ENCODE peak calls at places on chromosomes 12 and 14, in four cellular contexts. V is H1, N is H9, F is GM23248. B is an unnamed sample.
A peak's percentile ranks its signal among the peaks of the same experiment; 100 is the strongest.

GRCh38 chr12:6295187-6295811 is 15.2 kb upstream of the PLEKHG6 start:
- DNase-seq in V (no peak), N (no peak), F (peak; percentile 93), B (peak; percentile 54)

GRCh38 chr12:25744334-25744733 is 191.3 kb upstream of the LMNTD1 start:
- DNase-seq in V (no peak), N (no peak), F (peak; percentile 37), B (no peak)

GRCh38 chr12:116466536-116466935 is 92.6 kb upstream of the MAP1LC3B2 start:
- DNase-seq in V (no peak), N (no peak), F (no peak), B (no peak)

GRCh38 chr14:92600318-92601053 is 86.9 kb downstream of the RIN3 start:
- DNase-seq in V (no peak), N (no peak), F (peak; percentile 89), B (no peak)

GRCh38 chr14:30786701-30787100 is 87.7 kb upstream of the COCH start:
- DNase-seq in V (no peak), N (no peak), F (no peak), B (no peak)

GRCh38 chr14:102655154-102655553 is 62.7 kb downstream of the RCOR1 start:
- DNase-seq in V (no peak), N (no peak), F (peak; percentile 53), B (no peak)

GRCh38 chr12:106030210-106031175 is 108.3 kb downstream of the NUAK1 start:
- DNase-seq in V (no peak), N (no peak), F (peak; percentile 89), B (no peak)

GRCh38 chr12:110563702-110564470 is 19.2 kb downstream of the PPTC7 start:
- DNase-seq in V (no peak), N (no peak), F (peak; percentile 64), B (no peak)

GRCh38 chr12:113230315-113231274 is 9.3 kb downstream of the TPCN1 start:
- DNase-seq in V (no peak), N (no peak), F (no peak), B (peak; percentile 82)

GRCh38 chr12:51323317-51323960 is 535 bp downstream of the BIN2 start:
- DNase-seq in V (no peak), N (no peak), F (no peak), B (no peak)

GRCh38 chr12:48869191-48869590 is 3.5 kb upstream of the RND1 start:
- DNase-seq in V (no peak), N (no peak), F (no peak), B (no peak)

GRCh38 chr12:53613821-53614220 is 12.4 kb downstream of the ATF7 start:
- DNase-seq in V (no peak), N (no peak), F (peak; percentile 70), B (no peak)

GRCh38 chr12:12734561-12735071 is 17.4 kb downstream of the CDKN1B start:
- DNase-seq in V (no peak), N (no peak), F (no peak), B (peak; percentile 47)

GRCh38 chr12:58283553-58283952 is 342.2 kb downstream of the ATP23 start:
- DNase-seq in V (no peak), N (no peak), F (no peak), B (no peak)

GRCh38 chr14:100440207-100440631 is 117.1 kb downstream of the SLC25A47 start:
- DNase-seq in V (peak; percentile 75), N (peak; percentile 75), F (peak; percentile 82), B (peak; percentile 86)

GRCh38 chr12:57523706-57524614 is 1.3 kb downstream of the MBD6 start:
- DNase-seq in V (no peak), N (no peak), F (no peak), B (no peak)

GRCh38 chr12:55818140-55818728 is 393 bp downstream of the ORMDL2 start:
- DNase-seq in V (no peak), N (no peak), F (peak; percentile 82), B (no peak)

GRCh38 chr12:12007001-12007712 is 63.6 kb upstream of the BCL2L14 start:
- DNase-seq in V (no peak), N (no peak), F (peak; percentile 58), B (no peak)

GRCh38 chr12:122917508-122918227 is 21.7 kb upstream of the VPS37B start:
- DNase-seq in V (no peak), N (no peak), F (peak; percentile 66), B (peak; percentile 87)

GRCh38 chr12:123269395-123269892 is 2.2 kb downstream of the CDK2AP1 start:
- DNase-seq in V (peak; percentile 81), N (peak; percentile 78), F (peak; percentile 89), B (peak; percentile 77)

GRCh38 chr14:36771256-36771655 is 109.6 kb downstream of the PAX9 start:
- DNase-seq in V (no peak), N (no peak), F (no peak), B (no peak)

GRCh38 chr12:82968644-82969339 is 282.1 kb downstream of the TMTC2 start:
- DNase-seq in V (no peak), N (no peak), F (no peak), B (no peak)

GRCh38 chr12:53299101-53299453 is 418 bp upstream of the MYG1 start:
- DNase-seq in V (no peak), N (no peak), F (peak; percentile 92), B (peak; percentile 80)

GRCh38 chr14:75141967-75142366 is 15.1 kb upstream of the NEK9 start:
- DNase-seq in V (no peak), N (no peak), F (peak; percentile 54), B (no peak)

GRCh38 chr14:36300337-36300736 is 20.1 kb downstream of the MBIP start:
- DNase-seq in V (no peak), N (no peak), F (peak; percentile 47), B (no peak)

GRCh38 chr12:103688659-103689058 is 101.6 kb downstream of the STAB2 start:
- DNase-seq in V (no peak), N (no peak), F (no peak), B (no peak)

GRCh38 chr14:88505621-88506020 is 49.2 kb downstream of the PTPN21 start:
- DNase-seq in V (no peak), N (no peak), F (no peak), B (no peak)

GRCh38 chr12:68771223-68771925 is 25.4 kb downstream of the SLC35E3 start:
- DNase-seq in V (no peak), N (no peak), F (no peak), B (no peak)

GRCh38 chr12:50751921-50752721 is 11.8 kb upstream of the ATF1 start:
- DNase-seq in V (no peak), N (peak; percentile 10), F (peak; percentile 41), B (no peak)

GRCh38 chr12:106109168-106109910 is 29.4 kb downstream of the NUAK1 start:
- DNase-seq in V (no peak), N (no peak), F (no peak), B (no peak)

GRCh38 chr12:76303365-76303764 is 44.9 kb downstream of the BBS10 start:
- DNase-seq in V (no peak), N (no peak), F (peak; percentile 28), B (no peak)

GRCh38 chr12:51405801-51406207 is 14.6 kb upstream of the GALNT6 start:
- DNase-seq in V (no peak), N (no peak), F (no peak), B (no peak)

GRCh38 chr12:26340649-26341048 is 145.3 kb downstream of the SSPN start:
- DNase-seq in V (no peak), N (no peak), F (no peak), B (peak; percentile 64)

GRCh38 chr14:67357583-67358354 is 1.8 kb downstream of the ATP6V1D start:
- DNase-seq in V (no peak), N (no peak), F (peak; percentile 74), B (no peak)
- H3K27ac ChIP-seq in V (no peak overlapping the region), N (no peak overlapping the region), F (peak overlapping the region; percentile 99), B (no peak overlapping the region)

GRCh38 chr12:104693493-104693892 is 236.7 kb downstream of the CHST11 start:
- DNase-seq in V (no peak), N (no peak), F (no peak), B (no peak)

GRCh38 chr12:104695453-104696148 is 238.9 kb downstream of the CHST11 start:
- DNase-seq in V (no peak), N (no peak), F (peak; percentile 97), B (no peak)

GRCh38 chr12:104694161-104694560 is 237.4 kb downstream of the CHST11 start:
- DNase-seq in V (no peak), N (no peak), F (peak; percentile 68), B (no peak)

GRCh38 chr12:104692335-104693218 is 235.8 kb downstream of the CHST11 start:
- DNase-seq in V (no peak), N (no peak), F (no peak), B (no peak)

GRCh38 chr12:104694711-104695110 is 238.0 kb downstream of the CHST11 start:
- DNase-seq in V (no peak), N (no peak), F (peak; percentile 48), B (no peak)
- H3K4me1 ChIP-seq in V (no peaks in the 10 kb centered on the region), N (no peaks in the 10 kb centered on the region), F (peaks cover 58% of the 10 kb centered on the region), B (no peaks in the 10 kb centered on the region)

GRCh38 chr14:51244591-51244990 is 4.5 kb downstream of the TMX1 start:
- DNase-seq in V (no peak), N (no peak), F (no peak), B (no peak)

GRCh38 chr14:51251486-51251885 is 11.4 kb downstream of the TMX1 start:
- DNase-seq in V (no peak), N (no peak), F (no peak), B (no peak)

GRCh38 chr14:51246032-51246431 is 6.0 kb downstream of the TMX1 start:
- DNase-seq in V (no peak), N (no peak), F (no peak), B (no peak)

GRCh38 chr14:51242545-51243490 is 2.8 kb downstream of the TMX1 start:
- DNase-seq in V (no peak), N (peak; percentile 45), F (no peak), B (no peak)

DNA sequence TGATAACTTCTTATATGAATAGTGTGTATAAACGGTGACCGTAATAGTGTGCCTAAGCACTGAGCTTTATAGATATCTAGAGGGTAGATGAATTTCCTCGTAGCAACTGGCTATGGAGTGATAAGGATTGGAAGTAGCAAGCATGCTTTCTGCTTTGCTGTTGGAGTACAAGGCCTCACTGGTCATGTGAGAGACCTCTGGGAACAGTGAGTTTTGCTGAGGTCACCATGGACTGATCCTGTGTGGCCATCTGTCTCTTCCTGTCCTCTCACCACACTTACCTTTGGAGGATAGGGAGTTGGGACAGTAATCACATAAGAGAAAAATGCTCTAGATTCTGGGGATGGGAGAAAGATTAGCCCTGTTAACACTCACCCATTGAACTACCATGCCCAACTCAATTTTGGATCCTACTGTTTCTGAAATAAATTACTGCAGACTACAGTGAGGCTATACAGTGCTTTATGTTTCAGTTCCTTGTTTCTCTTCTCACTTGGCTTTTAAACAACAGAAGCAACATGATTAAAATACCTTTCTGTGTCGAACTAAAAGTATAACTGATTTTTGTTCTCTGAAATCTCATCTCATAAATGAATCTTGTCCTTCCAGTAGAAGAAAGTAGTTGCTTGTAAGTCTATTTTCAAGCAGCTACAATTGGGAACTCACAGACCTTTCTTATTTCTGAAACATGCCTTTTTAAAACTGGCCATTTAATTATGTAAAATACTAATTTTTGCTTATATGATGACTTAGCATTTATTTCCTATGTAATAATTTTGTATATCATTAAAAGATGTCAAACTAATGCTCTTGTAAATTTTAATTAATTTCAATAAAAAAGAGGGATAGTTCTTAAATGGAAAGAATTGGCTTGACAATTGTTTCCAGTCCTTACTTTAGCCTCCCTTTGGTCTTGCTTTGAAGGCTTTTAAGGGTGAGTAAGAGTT is 8.3 kb downstream of the TMX1 start:
- DNase-seq in V (no peak), N (no peak), F (no peak), B (no peak)
- H3K27ac ChIP-seq in V (no peak overlapping the region), N (no peak overlapping the region), F (no peak overlapping the region), B (no peak overlapping the region)

DNA sequence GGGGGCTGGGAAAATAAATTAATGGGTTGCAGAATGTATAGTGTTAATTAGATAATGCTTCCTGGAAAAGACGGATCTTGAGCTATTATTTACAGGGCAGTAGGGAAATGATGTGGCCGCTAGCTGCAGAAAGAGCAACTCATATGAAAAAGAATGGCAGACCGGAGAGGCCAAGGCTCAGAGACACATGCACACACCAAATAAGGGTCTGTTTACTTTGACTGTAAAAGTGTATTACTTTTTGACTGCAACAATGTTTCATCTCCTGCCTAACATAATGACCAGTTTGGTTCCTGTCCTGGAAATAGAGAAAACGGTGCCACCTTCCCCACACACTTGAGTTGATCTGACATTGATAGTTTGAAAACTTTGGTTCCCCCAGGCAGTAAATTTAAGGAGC is 290.9 kb downstream of the CACNA1C start:
- DNase-seq in V (no peak), N (no peak), F (no peak), B (no peak)
- H3K4me1 ChIP-seq in V (peaks cover 3% of the 10 kb centered on the region), N (peaks cover 15% of the 10 kb centered on the region), F (peaks cover 26% of the 10 kb centered on the region), B (no peaks in the 10 kb centered on the region)